ENCODE peak calls at places on chromosomes 4 and X, in five cellular contexts. One of them, this sample, is unnamed.

GRCh38 chr4:107970063-107970798 is 19.5 kb upstream of the HADH start:
- DNase-seq in NCI-H774: no peak
- DNase-seq in NAMALWA: no peak
- DNase-seq in substantia nigra: no peak
- DNase-seq in CD8-positive, alpha-beta memory T cell: no peak
- DNase-seq in this sample: no peak

GRCh38 chr4:15755781-15756180 is 22.3 kb upstream of the CD38 start:
- DNase-seq in NCI-H774: no peak
- DNase-seq in NAMALWA: peak
- DNase-seq in substantia nigra: no peak
- DNase-seq in CD8-positive, alpha-beta memory T cell: no peak
- DNase-seq in this sample: no peak

GRCh38 chr4:185212566-185212965 is 3.2 kb downstream of the SNX25 start:
- DNase-seq in NCI-H774: no peak
- DNase-seq in NAMALWA: no peak
- DNase-seq in substantia nigra: no peak
- DNase-seq in CD8-positive, alpha-beta memory T cell: no peak
- DNase-seq in this sample: no peak

GRCh38 chr4:151638295-151638858 is 122.4 kb downstream of the GATB start:
- DNase-seq in NCI-H774: no peak
- DNase-seq in NAMALWA: no peak
- DNase-seq in substantia nigra: no peak
- DNase-seq in CD8-positive, alpha-beta memory T cell: no peak
- DNase-seq in this sample: no peak

GRCh38 chr4:2299794-2300193 is 37.9 kb upstream of the MXD4 start:
- DNase-seq in NCI-H774: no peak
- DNase-seq in NAMALWA: no peak
- DNase-seq in substantia nigra: no peak
- DNase-seq in CD8-positive, alpha-beta memory T cell: no peak
- DNase-seq in this sample: no peak

GRCh38 chrX:68686684-68687045 is 39.2 kb downstream of the STARD8 start:
- DNase-seq in NCI-H774: no peak
- DNase-seq in NAMALWA: no peak
- DNase-seq in substantia nigra: no peak
- DNase-seq in CD8-positive, alpha-beta memory T cell: no peak
- DNase-seq in this sample: no peak

GRCh38 chr4:3402409-3403103 is 39.2 kb upstream of the HGFAC start:
- DNase-seq in NCI-H774: no peak
- DNase-seq in NAMALWA: no peak
- DNase-seq in substantia nigra: no peak
- DNase-seq in CD8-positive, alpha-beta memory T cell: no peak
- DNase-seq in this sample: no peak

GRCh38 chr4:23877758-23878229 is 12.1 kb downstream of the PPARGC1A start:
- DNase-seq in NCI-H774: no peak
- DNase-seq in NAMALWA: no peak
- DNase-seq in substantia nigra: no peak
- DNase-seq in CD8-positive, alpha-beta memory T cell: no peak
- DNase-seq in this sample: no peak